ENCODE peak calls at places on chromosomes 6 and 20, in four cellular contexts. N is GM12891, P is GM12878, J is HL-60. B is an unnamed sample.

GRCh38 chr20:64077094-64077493 is 2.2 kb downstream of the RGS19 start:
- DNase-seq in P (no peak), N (peak), J (peak), B (no peak)

GRCh38 chr20:57622201-57622570 is 2.0 kb upstream of the ZBP1 start:
- DNase-seq in P (no peak), N (no peak), J (no peak), B (no peak)

GRCh38 chr20:59835448-59836395 is 97.7 kb downstream of the SYCP2 start:
- DNase-seq in J (no peak), N (no peak), P (no peak), B (no peak)

GRCh38 chr6:15501806-15502450 is 160.9 kb downstream of the DTNBP1 start:
- DNase-seq in J (no peak), P (no peak), N (no peak), B (no peak)

GRCh38 chr20:53623454-53624206 is 30.0 kb upstream of the ZNF217 start:
- DNase-seq in J (no peak), P (peak), N (no peak), B (peak)

GRCh38 chr6:117496383-117496990 is 14.0 kb downstream of the DCBLD1 start:
- DNase-seq in N (no peak), P (no peak), J (no peak), B (no peak)

GRCh38 chr20:38109657-38110524 is 55.2 kb downstream of the TGM2 start:
- DNase-seq in P (no peak), J (no peak), N (no peak), B (no peak)

GRCh38 chr20:2135018-2135417 is 33.4 kb downstream of the STK35 start:
- DNase-seq in P (no peak), N (no peak), J (no peak), B (no peak)

GRCh38 chr20:51093240-51093763 is 70.4 kb upstream of the KCNG1 start:
- DNase-seq in J (no peak), P (no peak), N (no peak), B (no peak)

GRCh38 chr6:125886914-125887313 is 69.7 kb upstream of the HINT3 start:
- DNase-seq in J (no peak), P (no peak), N (no peak), B (no peak)

GRCh38 chr6:153140299-153140698 is 9.2 kb upstream of the RGS17 start:
- DNase-seq in J (no peak), N (no peak), P (no peak), B (no peak)

GRCh38 chr20:17674722-17675518 is 7.1 kb downstream of the RRBP1 start:
- DNase-seq in P (no peak), J (no peak), N (no peak), B (no peak)
- TF ChIP-seq SPI1 in P (no peak), J (no peak), N (no peak), B (no peak)

DNA sequence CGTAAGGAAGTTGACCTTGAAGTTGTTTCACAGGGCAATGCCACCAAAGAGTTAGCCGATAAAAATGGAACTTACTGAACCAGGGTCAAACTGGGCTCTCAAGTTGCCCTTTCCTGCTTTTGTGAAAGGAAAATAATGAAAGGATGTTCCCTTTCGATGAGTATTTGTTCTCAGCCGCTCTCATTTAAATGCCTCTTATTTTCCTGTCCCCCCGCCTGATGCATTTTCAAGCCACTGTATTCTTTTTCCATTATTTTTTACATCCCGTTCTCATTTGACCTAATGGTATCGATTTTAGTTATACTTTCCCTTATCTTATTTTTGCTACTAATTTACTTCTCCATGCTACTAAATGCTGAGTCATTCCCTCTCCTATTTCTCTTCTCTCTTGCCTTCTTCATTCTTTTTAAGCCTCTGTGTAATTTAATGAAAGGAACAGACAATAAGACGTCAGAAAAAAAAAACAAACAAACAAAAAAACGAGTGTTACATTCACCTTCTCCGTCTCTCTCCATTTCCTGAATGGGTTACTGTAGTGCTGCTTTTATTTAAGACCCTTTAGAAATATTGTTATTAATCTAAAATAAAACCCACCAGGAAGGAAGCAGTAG is 655 bp upstream of the NDUFAF4 start:
- DNase-seq in N (no peak), J (no peak), P (no peak), B (no peak)
- TF ChIP-seq SPI1 in N (no peak), J (no peak), P (no peak), B (no peak)

GRCh38 chr6:33249732-33250625 is 21.7 kb downstream of the VPS52 start:
- DNase-seq in J (no peak), P (no peak), N (no peak), B (no peak)
- TF ChIP-seq SPI1 in J (no peak), P (no peak), N (no peak), B (no peak)

DNA sequence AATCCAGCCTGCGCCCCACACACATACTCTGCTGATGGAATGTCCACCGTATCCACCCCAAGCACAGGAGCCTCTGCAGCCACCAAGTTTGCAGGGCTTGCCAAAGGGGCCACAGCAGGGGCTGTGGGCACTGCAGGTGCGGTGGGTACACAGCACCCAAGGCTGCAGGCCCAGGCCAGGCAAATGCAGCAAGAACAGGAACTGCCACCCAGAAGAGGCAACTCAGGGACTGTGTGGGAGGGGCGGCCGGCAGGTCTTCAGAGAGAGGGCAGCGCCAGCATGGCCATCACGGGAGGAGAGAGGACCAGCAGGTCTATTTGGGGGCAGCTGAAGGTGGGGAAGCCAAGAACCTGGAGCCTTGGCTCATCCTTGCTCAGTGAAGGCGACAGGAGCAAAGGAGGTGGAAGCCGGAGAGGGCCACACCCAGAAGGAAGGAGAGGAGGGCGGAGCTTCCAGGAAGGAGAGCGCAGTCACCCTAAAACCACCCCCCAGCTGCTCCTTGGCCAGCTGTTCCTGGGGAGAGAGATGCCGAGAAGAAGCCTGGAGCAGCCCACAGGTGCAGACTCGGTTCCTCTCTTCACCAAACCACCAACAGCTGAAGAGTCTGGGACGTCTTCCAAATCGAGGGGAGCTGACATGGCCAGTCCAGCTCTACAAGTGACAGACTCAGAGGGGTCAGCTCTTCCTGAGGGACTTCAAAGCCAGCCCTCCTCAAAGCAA is 265.1 kb upstream of the CDYL start:
- DNase-seq in P (no peak), N (no peak), J (no peak), B (no peak)
- TF ChIP-seq SPI1 in P (no peak), N (no peak), J (peak), B (no peak)

GRCh38 chr20:14706555-14706954 is 369.1 kb upstream of the FLRT3 start:
- DNase-seq in N (no peak), P (no peak), J (no peak), B (no peak)

GRCh38 chr20:14707865-14708574 is 370.6 kb upstream of the FLRT3 start:
- DNase-seq in P (no peak), J (no peak), N (no peak), B (no peak)

GRCh38 chr20:14710941-14711340 is 373.5 kb upstream of the FLRT3 start:
- DNase-seq in P (no peak), J (no peak), N (no peak), B (no peak)

GRCh38 chr20:14709439-14709838 is 372.0 kb upstream of the FLRT3 start:
- DNase-seq in N (no peak), J (no peak), P (no peak), B (no peak)

GRCh38 chr20:14707026-14707680 is 369.7 kb upstream of the FLRT3 start:
- DNase-seq in J (no peak), N (no peak), P (no peak), B (no peak)
- TF ChIP-seq SPI1 in J (no peak), N (no peak), P (no peak), B (no peak)

GRCh38 chr20:44427804-44428173 is 47.9 kb upstream of the TTPAL start:
- DNase-seq in J (no peak), N (no peak), P (no peak), B (no peak)

GRCh38 chr20:44426879-44427785 is 48.5 kb upstream of the TTPAL start:
- DNase-seq in N (no peak), J (no peak), P (no peak), B (no peak)

GRCh38 chr20:44424039-44424495 is 51.6 kb upstream of the TTPAL start:
- DNase-seq in N (no peak), P (no peak), J (no peak), B (no peak)

GRCh38 chr20:44423480-44423879 is 52.2 kb upstream of the TTPAL start:
- DNase-seq in J (no peak), P (no peak), N (no peak), B (no peak)

DNA sequence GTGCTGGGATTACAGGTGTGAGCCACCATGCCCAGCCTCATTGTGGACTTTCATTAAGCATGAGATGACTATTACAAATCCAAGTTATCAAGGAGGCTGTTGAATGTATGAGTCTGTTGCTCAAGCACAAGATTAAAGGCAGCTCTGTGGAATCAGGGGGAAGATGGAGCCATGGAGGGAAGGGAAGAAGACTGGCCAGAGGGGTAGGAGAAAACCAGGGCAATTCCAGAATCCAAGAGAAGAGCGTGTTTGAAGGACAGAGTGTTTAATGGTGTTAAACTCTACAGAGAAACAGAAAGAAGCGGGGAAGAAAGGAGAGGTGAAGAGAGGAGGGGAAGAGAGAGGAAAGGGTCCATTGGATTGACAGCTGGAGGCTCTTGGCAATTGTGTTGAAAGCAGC is 49.8 kb upstream of the TTPAL start:
- DNase-seq in N (no peak), P (no peak), J (no peak), B (no peak)
- TF ChIP-seq SPI1 in N (no peak), P (no peak), J (no peak), B (no peak)